ENCODE peak calls at places on chromosomes 4 and X, in six cellular contexts. F is AG09319; O is fibroblast of lung; H is activated CD8-positive, alpha-beta T cell treated with anti-CD3 and anti-CD28 coated beads for 36 hours; Y is GM12865; B is epithelial cell of esophagus. D is an unnamed sample.

GRCh38 chrX:109952985-109953905 is 49.7 kb upstream of the TMEM164 start:
- DNase-seq in F (no peak), O (no peak), H (no peak), Y (peak; percentile 26), B (no peak), D (peak; percentile 7)

GRCh38 chrX:118459494-118459893 is 36.1 kb upstream of the DOCK11 start:
- DNase-seq in F (peak; percentile 10), O (peak; percentile 66), H (peak; percentile 9), Y (peak; percentile 44), B (peak; percentile 28), D (peak; percentile 27)

GRCh38 chr4:2871911-2872310 is 28.3 kb downstream of the ADD1 start:
- DNase-seq in F (no peak), O (no peak), H (peak; percentile 15), Y (peak; percentile 13), B (no peak), D (no peak)

GRCh38 chr4:45325112-45325462 is 598.7 kb upstream of the GNPDA2 start:
- DNase-seq in F (no peak), O (no peak), H (no peak), Y (peak; percentile 33), B (no peak), D (no peak)

GRCh38 chr4:54588404-54588803 is 69.4 kb upstream of the KIT start:
- DNase-seq in F (no peak), O (no peak), H (no peak), Y (no peak), B (peak; percentile 85), D (no peak)

GRCh38 chrX:25059273-25059672 is 43.5 kb upstream of the ARX start:
- DNase-seq in F (no peak), O (no peak), H (no peak), Y (no peak), B (no peak), D (no peak)

GRCh38 chrX:115679460-115679859 is 118.5 kb downstream of the PLS3 start:
- DNase-seq in F (no peak), O (peak; percentile 52), H (no peak), Y (peak; percentile 24), B (peak; percentile 30), D (no peak)

GRCh38 chr4:8639777-8640720 is 47.5 kb downstream of the CPZ start:
- DNase-seq in F (no peak), O (no peak), H (no peak), Y (no peak), B (no peak), D (no peak)

GRCh38 chr4:54090804-54091623 is 8.9 kb upstream of the GSX2 start:
- DNase-seq in F (no peak), O (no peak), H (peak; percentile 31), Y (peak; percentile 29), B (peak; percentile 60), D (no peak)

GRCh38 chrX:102599950-102600579 is 750 bp downstream of the ARMCX5 start:
- DNase-seq in F (no peak), O (peak; percentile 54), H (no peak), Y (no peak), B (peak; percentile 1), D (no peak)

GRCh38 chrX:97987979-97988378 is 1104.3 kb downstream of the RPA4 start:
- DNase-seq in F (no peak), O (no peak), H (no peak), Y (no peak), B (no peak), D (no peak)

GRCh38 chrX:105190252-105190853 is 30.1 kb downstream of the TEX13A start:
- DNase-seq in F (no peak), O (peak; percentile 40), H (peak; percentile 34), Y (peak; percentile 17), B (peak; percentile 29), D (peak; percentile 7)

GRCh38 chr4:186227221-186227620 is at the start of gene KLKB1:
- DNase-seq in F (no peak), O (peak; percentile 37), H (no peak), Y (no peak), B (no peak), D (no peak)

GRCh38 chrX:48468247-48468671 is 1.8 kb downstream of the SLC38A5 start:
- DNase-seq in F (no peak), O (no peak), H (peak; percentile 61), Y (peak; percentile 69), B (peak; percentile 32), D (peak; percentile 50)

GRCh38 chr4:95528388-95528787 is 20.4 kb downstream of the UNC5C start:
- DNase-seq in F (no peak), O (no peak), H (no peak), Y (no peak), B (no peak), D (no peak)

GRCh38 chr4:101400096-101400495 is 52.8 kb upstream of the PPP3CA start:
- DNase-seq in F (no peak), O (no peak), H (peak; percentile 70), Y (no peak), B (peak; percentile 12), D (no peak)

GRCh38 chr4:15003891-15004700 is 1.8 kb downstream of the CPEB2 start:
- DNase-seq in F (no peak), O (no peak), H (peak; percentile 56), Y (peak; percentile 63), B (peak; percentile 42), D (peak; percentile 53)

GRCh38 chr4:88900432-88900831 is 156.6 kb downstream of the FAM13A start:
- DNase-seq in F (peak; percentile 7), O (peak; percentile 76), H (no peak), Y (no peak), B (peak; percentile 32), D (no peak)

GRCh38 chr4:150152764-150153163 is 74.5 kb downstream of the DCLK2 start:
- DNase-seq in F (no peak), O (peak; percentile 38), H (no peak), Y (no peak), B (no peak), D (no peak)

GRCh38 chrX:56812515-56813105 is 83.6 kb downstream of the NBDY start:
- DNase-seq in F (no peak), O (peak; percentile 24), H (peak; percentile 42), Y (peak; percentile 75), B (peak; percentile 22), D (peak; percentile 29)

GRCh38 chr4:109319156-109319555 is 16.7 kb upstream of the COL25A1 start:
- DNase-seq in F (no peak), O (no peak), H (no peak), Y (no peak), B (no peak), D (no peak)
- TF ChIP-seq CTCF in F (no peak), O (no peak), H (no peak), Y (no peak), B (no peak), D (no peak)

DNA sequence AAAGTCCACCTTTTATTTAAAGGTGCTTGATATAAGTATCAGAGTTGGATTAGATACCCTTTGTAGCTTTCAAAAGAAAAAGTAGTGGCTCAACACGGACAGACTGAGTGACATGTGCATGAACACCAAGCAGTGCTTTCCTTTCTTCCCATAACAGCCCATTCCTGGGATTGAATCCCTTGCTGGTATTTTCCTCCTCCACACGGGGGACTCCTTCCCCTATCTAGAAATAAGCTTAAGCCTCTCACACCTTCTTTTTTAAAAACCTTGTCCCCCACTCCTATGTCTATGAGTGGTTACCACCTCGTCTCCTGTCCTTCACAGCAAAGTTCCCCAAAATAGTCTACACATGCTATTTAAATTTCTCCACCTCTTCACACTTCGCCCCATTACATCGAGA is 5.1 kb downstream of the AP1S2 start:
- DNase-seq in F (no peak), O (peak; percentile 39), H (no peak), Y (no peak), B (peak; percentile 10), D (no peak)
- TF ChIP-seq CTCF in F (peak; percentile 33), O (peak; percentile 33), H (no peak), Y (no peak), B (peak; percentile 23), D (no peak)

DNA sequence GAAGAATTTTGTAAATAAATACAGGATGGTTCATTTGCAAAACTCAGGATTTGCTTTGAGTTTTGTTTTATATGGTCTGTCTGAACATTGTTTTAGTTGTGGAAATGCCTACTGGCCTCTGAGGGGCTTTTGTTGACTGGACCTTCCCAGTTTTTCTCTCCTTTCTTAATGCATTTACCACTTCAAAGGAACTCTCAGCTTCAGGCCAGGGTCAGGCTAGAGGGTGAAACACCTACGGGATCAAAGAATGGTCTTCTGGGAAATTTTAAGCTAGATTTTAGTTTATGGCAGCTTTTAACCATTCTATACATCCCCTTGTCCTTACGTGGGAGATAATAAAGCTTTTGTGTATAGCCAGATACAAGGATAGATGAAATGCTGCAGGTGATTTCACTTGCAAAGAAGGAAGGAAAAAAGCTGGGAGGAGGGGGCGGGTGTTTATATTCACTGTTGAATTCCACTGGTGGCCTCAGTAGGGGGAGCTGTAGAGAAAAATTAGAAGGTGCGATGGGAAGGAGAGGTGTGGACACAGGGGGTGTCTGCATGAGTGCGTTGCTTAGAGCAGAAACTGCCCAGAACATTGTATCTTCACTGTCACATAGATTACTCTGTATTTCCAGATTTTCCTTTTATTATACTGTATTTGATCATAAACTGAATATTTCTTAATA is 151.8 kb downstream of the TSPAN5 start:
- DNase-seq in F (no peak), O (no peak), H (no peak), Y (no peak), B (no peak), D (no peak)
- TF ChIP-seq CTCF in F (no peak), O (no peak), H (no peak), Y (no peak), B (peak; percentile 21), D (no peak)

DNA sequence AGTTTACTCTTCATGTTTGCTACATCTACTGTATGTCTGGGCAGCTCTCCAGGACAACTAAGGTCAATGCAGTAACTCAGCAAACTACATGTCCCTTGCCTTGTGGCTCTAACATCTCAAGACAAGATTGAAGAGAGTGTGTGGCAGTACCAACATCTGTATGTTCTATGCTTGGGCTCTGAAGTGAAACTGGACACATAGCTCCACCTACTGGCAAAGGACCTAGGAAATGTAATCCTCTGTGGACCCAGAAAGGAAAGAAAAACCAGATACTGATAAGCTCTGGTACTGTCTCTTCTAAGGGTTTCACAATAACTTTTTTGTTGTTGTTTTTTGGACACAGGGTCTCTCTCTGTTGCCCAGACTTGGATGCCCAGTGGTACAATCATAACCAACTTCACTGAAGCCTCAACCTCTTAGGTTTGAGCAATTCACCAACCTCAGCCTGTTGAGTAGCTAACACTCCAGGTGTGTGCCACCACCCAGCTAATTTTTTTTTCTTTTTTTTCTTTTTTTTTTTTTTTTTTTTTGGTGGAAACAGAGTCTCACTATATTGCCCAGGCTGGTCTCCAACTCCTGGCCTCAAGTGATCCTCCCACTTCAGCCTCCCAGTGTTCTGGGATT is 64.1 kb downstream of the QDPR start:
- DNase-seq in F (peak; percentile 46), O (peak; percentile 83), H (peak; percentile 72), Y (peak; percentile 74), B (peak; percentile 78), D (peak; percentile 66)
- TF ChIP-seq CTCF in F (peak; percentile 80), O (peak; percentile 88), H (peak; percentile 59), Y (peak; percentile 76), B (peak; percentile 85), D (peak; percentile 56)

GRCh38 chr4:40547446-40548132 is 82.1 kb downstream of the RBM47 start:
- DNase-seq in F (no peak), O (no peak), H (no peak), Y (no peak), B (no peak), D (no peak)
- TF ChIP-seq CTCF in F (no peak), O (no peak), H (no peak), Y (no peak), B (no peak), D (no peak)

GRCh38 chrX:135463937-135464336 is 42.2 kb downstream of the SMIM10L2A start:
- DNase-seq in F (no peak), O (peak; percentile 1), H (no peak), Y (peak; percentile 16), B (peak; percentile 9), D (no peak)
- TF ChIP-seq CTCF in F (peak; percentile 33), O (no peak), H (no peak), Y (peak; percentile 35), B (peak; percentile 41), D (peak; percentile 6)

D was measured in GM20000.